ENCODE peak calls at places on chromosome 21, in eight cellular contexts. S, P, T, X, E, Z, M and Q are unnamed samples. For H3K4me1, the result is how much of the 10 kb centered on the place peaks cover.

GRCh38 chr21:40331804-40332203 is 464.6 kb downstream of the PCP4 start:
- DNase-seq in P (no peak), Z (no peak), M (no peak), X (no peak), E (no peak), T (no peak), S (no peak), Q (no peak)

GRCh38 chr21:37712204-37712934 is 203.9 kb downstream of the KCNJ6 start:
- DNase-seq in M (peak), S (peak), X (peak), P (peak), E (peak), T (peak), Z (peak), Q (peak)

GRCh38 chr21:17781524-17781923 is 37.6 kb downstream of the C21orf91 start:
- DNase-seq in X (no peak), Z (no peak), T (no peak), P (no peak), E (no peak), S (no peak), M (no peak), Q (no peak)

GRCh38 chr21:30072496-30072895 is 94.1 kb downstream of the CLDN17 start:
- DNase-seq in E (no peak), T (no peak), M (no peak), Z (no peak), X (no peak), P (no peak), S (peak), Q (no peak)

GRCh38 chr21:28419110-28419509 is 573.6 kb downstream of the LTN1 start:
- DNase-seq in S (no peak), P (peak), T (no peak), Z (no peak), M (no peak), X (no peak), E (peak), Q (peak)

GRCh38 chr21:25298512-25299491 is 308.5 kb downstream of the MRPL39 start:
- DNase-seq in Z (no peak), S (no peak), X (no peak), M (no peak), T (no peak), E (no peak), P (no peak), Q (peak)

GRCh38 chr21:23016617-23017016 is 2018.4 kb downstream of the NCAM2 start:
- DNase-seq in M (no peak), P (no peak), X (peak), Z (peak), T (no peak), S (no peak), E (no peak), Q (no peak)

GRCh38 chr21:7947422-7947821 is 2574.0 kb upstream of the TPTE start:
- DNase-seq in E (no peak), Z (no peak), M (no peak), S (no peak), T (no peak), X (no peak), P (no peak), Q (no peak)

GRCh38 chr21:46220275-46220810 is 8.2 kb downstream of the LSS start:
- DNase-seq in T (no peak), P (no peak), S (no peak), X (no peak), Z (no peak), M (no peak), E (no peak), Q (no peak)

GRCh38 chr21:36134820-36135390 is at the start of gene CBR3:
- DNase-seq in P (peak), T (peak), X (no peak), M (peak), Z (peak), S (peak), E (peak), Q (peak)

GRCh38 chr21:29347274-29347681 is 48.6 kb downstream of the BACH1 start:
- DNase-seq in Z (no peak), T (no peak), S (no peak), P (peak), E (peak), M (no peak), X (no peak), Q (no peak)

GRCh38 chr21:29434081-29434480 is 135.4 kb downstream of the BACH1 start:
- DNase-seq in P (peak), E (no peak), T (no peak), X (no peak), M (no peak), Z (no peak), S (no peak), Q (no peak)

GRCh38 chr21:17671733-17672132 is 59.0 kb upstream of the BTG3 start:
- DNase-seq in Z (no peak), S (no peak), T (no peak), M (no peak), E (no peak), X (no peak), P (no peak), Q (no peak)

GRCh38 chr21:46295996-46296752 is 10.0 kb downstream of the YBEY start:
- DNase-seq in P (no peak), Z (peak), S (peak), M (peak), T (no peak), E (peak), X (no peak), Q (no peak)

GRCh38 chr21:14306143-14306907 is 76.6 kb downstream of the HSPA13 start:
- DNase-seq in Z (no peak), M (no peak), S (no peak), P (no peak), E (peak), X (no peak), T (no peak), Q (no peak)

GRCh38 chr21:31922881-31923280 is 50.1 kb downstream of the HUNK start:
- DNase-seq in E (no peak), T (no peak), X (no peak), Z (no peak), P (no peak), M (no peak), S (no peak), Q (no peak)

GRCh38 chr21:32004281-32004680 is 131.5 kb downstream of the HUNK start:
- DNase-seq in X (no peak), M (no peak), E (no peak), Z (no peak), P (no peak), S (no peak), T (no peak), Q (no peak)

GRCh38 chr21:14084701-14085100 is 126.1 kb downstream of the LIPI start:
- DNase-seq in X (no peak), M (no peak), P (no peak), E (no peak), T (no peak), S (no peak), Z (no peak), Q (no peak)

GRCh38 chr21:14901482-14901958 is 163.3 kb downstream of the NRIP1 start:
- DNase-seq in P (peak), T (no peak), M (no peak), Z (no peak), E (peak), S (no peak), X (peak), Q (peak)

GRCh38 chr21:20265704-20266368 is 732.4 kb upstream of the NCAM2 start:
- DNase-seq in X (no peak), Z (no peak), M (no peak), P (no peak), E (no peak), T (no peak), S (no peak), Q (no peak)

GRCh38 chr21:31961704-31962103 is 88.9 kb downstream of the HUNK start:
- DNase-seq in Z (no peak), T (no peak), S (no peak), X (no peak), M (no peak), E (no peak), P (no peak), Q (no peak)

GRCh38 chr21:43269461-43269860 is 100.7 kb downstream of the CRYAA start:
- DNase-seq in E (no peak), S (no peak), X (peak), Z (peak), T (no peak), P (no peak), M (peak), Q (no peak)

GRCh38 chr21:22791986-22792560 is 1793.9 kb downstream of the NCAM2 start:
- DNase-seq in Z (peak), X (peak), P (peak), S (peak), M (no peak), T (no peak), E (peak), Q (peak)

GRCh38 chr21:36075171-36075570 is 5.3 kb downstream of the CBR1 start:
- DNase-seq in T (no peak), Z (no peak), M (no peak), P (no peak), X (no peak), E (no peak), S (no peak), Q (no peak)

GRCh38 chr21:27586986-27587385 is 620.1 kb upstream of the ADAMTS5 start:
- DNase-seq in T (peak), Z (no peak), P (no peak), M (no peak), S (no peak), E (no peak), X (no peak), Q (no peak)

GRCh38 chr21:17537299-17537698 is 24.5 kb downstream of the CXADR start:
- DNase-seq in E (peak), X (no peak), Z (no peak), S (no peak), P (peak), T (no peak), M (no peak), Q (no peak)

GRCh38 chr21:25385912-25386474 is 221.3 kb downstream of the MRPL39 start:
- DNase-seq in S (no peak), E (peak), P (peak), T (no peak), Z (no peak), M (no peak), X (no peak), Q (peak)

GRCh38 chr21:37198989-37199924 is 67.9 kb downstream of the VPS26C start:
- DNase-seq in S (no peak), P (peak), T (peak), M (no peak), X (no peak), Z (no peak), E (peak), Q (peak)

GRCh38 chr21:14453339-14453738 is 70.4 kb upstream of the HSPA13 start:
- DNase-seq in S (no peak), E (no peak), T (no peak), M (no peak), X (no peak), Z (no peak), P (no peak), Q (no peak)

GRCh38 chr21:21921410-21922232 is 923.4 kb downstream of the NCAM2 start:
- DNase-seq in M (no peak), X (no peak), Z (peak), E (peak), T (no peak), S (no peak), P (peak), Q (peak)

GRCh38 chr21:45164124-45164511 is 89.7 kb downstream of the ADARB1 start:
- DNase-seq in Z (no peak), P (no peak), X (no peak), T (no peak), M (no peak), S (no peak), E (no peak), Q (no peak)
- H3K4me1 ChIP-seq in Z (under half), P (under half), X (under half), T (under half), M (under half), S (under half), E (under half), Q (under half)

GRCh38 chr21:44338971-44339910 is at the start of gene CFAP410:
- DNase-seq in X (peak), S (peak), P (peak), T (peak), Z (peak), M (peak), E (peak), Q (peak)
- H3K4me1 ChIP-seq in X (under half), S (under half), P (under half), T (under half), Z (under half), M (under half), E (under half), Q (under half)

GRCh38 chr21:42231761-42232160 is 12.8 kb downstream of the ABCG1 start:
- DNase-seq in T (no peak), M (no peak), E (no peak), Z (no peak), X (no peak), P (no peak), S (no peak), Q (no peak)
- H3K4me1 ChIP-seq in T (under half), M (half or more), E (under half), Z (under half), X (half or more), P (under half), S (under half), Q (under half)

DNA sequence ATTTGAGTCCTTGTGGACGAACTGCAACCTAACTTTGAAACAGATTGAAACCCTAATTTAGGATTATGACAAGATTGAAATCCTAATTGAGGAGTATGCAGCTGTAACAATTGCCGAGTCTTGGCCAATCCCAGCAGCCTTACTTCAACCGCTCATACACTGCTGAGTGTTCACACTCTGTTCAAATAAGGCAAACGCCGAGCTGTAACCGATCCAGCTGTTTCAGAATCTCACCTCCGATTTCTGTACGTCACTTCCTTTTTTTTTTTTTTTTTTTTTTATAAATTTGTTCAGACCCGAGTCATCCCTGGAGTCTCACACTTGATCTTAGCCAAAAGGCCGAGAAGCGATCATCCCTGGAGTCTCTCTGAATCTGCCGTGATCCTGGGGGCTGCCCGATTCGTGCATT is 22.3 kb upstream of the ATP5PO start:
- DNase-seq in T (no peak), P (no peak), S (no peak), X (no peak), M (no peak), E (no peak), Z (no peak), Q (no peak)
- H3K4me1 ChIP-seq in T (under half), P (under half), S (under half), X (half or more), M (under half), E (under half), Z (under half), Q (under half)

DNA sequence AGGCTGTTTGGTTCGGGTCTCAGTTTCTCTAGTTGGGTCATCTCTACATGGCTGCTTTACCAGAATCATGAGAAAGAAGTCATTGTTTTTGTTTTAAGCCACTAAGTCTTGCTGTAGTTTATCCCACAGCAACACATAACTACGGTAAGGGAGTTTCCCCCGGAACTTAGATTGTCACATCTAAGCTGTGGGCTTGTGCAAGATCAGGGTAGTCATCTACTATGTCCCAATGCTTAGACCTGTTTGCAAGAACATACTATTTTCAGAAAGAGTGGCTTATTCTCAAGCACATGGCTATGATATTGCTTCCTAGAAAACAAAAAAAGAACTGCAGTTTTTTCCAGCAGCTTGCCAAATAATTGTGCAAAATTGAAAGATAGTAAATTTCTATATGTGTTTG is 18.0 kb upstream of the OLIG2 start:
- DNase-seq in Z (no peak), M (no peak), E (no peak), S (no peak), P (peak), T (no peak), X (no peak), Q (no peak)
- H3K4me1 ChIP-seq in Z (under half), M (under half), E (under half), S (under half), P (under half), T (under half), X (under half), Q (under half)

GRCh38 chr21:38814126-38815059 is 8.7 kb downstream of the ETS2 start:
- DNase-seq in S (peak), X (no peak), T (no peak), M (no peak), Z (no peak), P (no peak), E (no peak), Q (no peak)

GRCh38 chr21:38818336-38818723 is 12.6 kb downstream of the ETS2 start:
- DNase-seq in M (no peak), T (no peak), X (no peak), E (no peak), S (peak), P (no peak), Z (no peak), Q (no peak)

GRCh38 chr21:38817371-38818335 is 11.9 kb downstream of the ETS2 start:
- DNase-seq in X (no peak), P (peak), S (no peak), T (no peak), Z (no peak), M (no peak), E (peak), Q (peak)

GRCh38 chr21:38815060-38815405 is 9.3 kb downstream of the ETS2 start:
- DNase-seq in Z (no peak), T (no peak), S (no peak), X (no peak), M (no peak), E (no peak), P (peak), Q (peak)

GRCh38 chr21:38816400-38816973 is 10.8 kb downstream of the ETS2 start:
- DNase-seq in T (no peak), E (no peak), M (no peak), P (no peak), Z (no peak), S (no peak), X (no peak), Q (no peak)
- H3K4me1 ChIP-seq in T (half or more), E (under half), M (half or more), P (under half), Z (under half), S (under half), X (under half), Q (under half)

GRCh38 chr21:44919913-44920693 is 596 bp downstream of the ITGB2 start:
- DNase-seq in S (no peak), X (peak), T (no peak), Z (no peak), E (no peak), M (peak), P (no peak), Q (no peak)

GRCh38 chr21:44918107-44918470 is 2.6 kb downstream of the ITGB2 start:
- DNase-seq in X (no peak), E (no peak), M (no peak), P (no peak), S (no peak), Z (no peak), T (no peak), Q (no peak)

GRCh38 chr21:44918581-44919033 is 2.1 kb downstream of the ITGB2 start:
- DNase-seq in P (peak), T (no peak), E (no peak), S (no peak), M (no peak), X (no peak), Z (no peak), Q (no peak)

GRCh38 chr21:44920694-44921604 is at the start of gene ITGB2:
- DNase-seq in Z (no peak), M (peak), E (no peak), T (no peak), P (no peak), S (no peak), X (peak), Q (no peak)

DNA sequence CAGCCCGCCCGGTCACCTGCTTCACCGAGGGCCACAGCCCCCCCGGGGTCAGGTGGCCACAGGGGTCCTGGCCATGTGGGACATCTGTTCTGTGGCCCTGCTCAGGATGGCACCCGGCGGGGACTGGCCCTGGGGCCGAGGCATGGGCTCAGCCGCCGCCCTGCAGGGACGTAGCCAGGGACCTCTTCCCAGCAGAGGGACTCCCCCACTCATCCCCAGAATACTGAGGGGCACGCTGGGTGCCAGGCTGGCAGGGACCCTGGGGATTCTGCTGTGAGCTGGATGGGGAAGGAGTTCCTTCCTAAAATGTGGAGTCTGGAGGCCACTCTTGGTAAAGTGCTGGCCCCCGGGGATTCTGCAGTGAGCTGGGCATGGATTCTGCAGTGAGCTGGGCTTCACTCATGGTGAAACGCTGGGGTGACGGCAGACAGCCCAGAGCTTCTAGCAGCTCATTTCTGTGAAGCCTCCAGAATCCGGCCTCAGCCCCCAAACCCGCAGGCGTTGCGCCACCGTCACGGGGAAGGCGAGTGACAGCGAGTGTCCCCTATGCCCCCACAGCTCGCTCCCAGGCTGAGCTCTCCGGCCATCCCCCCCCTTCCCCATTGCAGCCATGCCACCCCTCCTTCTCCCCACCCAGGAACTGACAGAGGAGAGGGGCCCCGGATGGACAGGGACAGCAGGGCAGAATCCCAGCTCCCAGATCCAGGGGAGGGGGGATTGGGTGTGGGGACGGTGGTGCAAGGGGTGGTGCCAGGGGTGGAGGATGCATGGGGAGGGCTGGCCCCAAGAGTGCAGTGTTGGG is 1.4 kb downstream of the ITGB2 start:
- DNase-seq in S (no peak), Z (no peak), T (no peak), P (no peak), M (peak), E (no peak), X (no peak), Q (no peak)
- H3K4me1 ChIP-seq in S (under half), Z (under half), T (under half), P (under half), M (under half), E (under half), X (half or more), Q (under half)